ENCODE peak calls at places on chromosome 15, in five cellular contexts. I is H1, E is IMR-90, J is neuronal stem cell, W is trophoblast cell. K is an unnamed sample. For H3K36me3, the result is how much of the 10 kb centered on the place peaks cover.

GRCh38 chr15:67064607-67065530 is 533 bp upstream of the SMAD3 start:
- DNase-seq in I (no peak), E (no peak), J (peak), W (peak), K (peak)

GRCh38 chr15:38308242-38308641 is 55.6 kb downstream of the SPRED1 start:
- DNase-seq in I (no peak), E (no peak), J (no peak), W (no peak), K (no peak)

GRCh38 chr15:95174880-95175279 is 943.5 kb downstream of the MCTP2 start:
- DNase-seq in I (no peak), E (no peak), J (no peak), W (no peak), K (peak)

GRCh38 chr15:95501865-95502264 is 828.6 kb upstream of the NR2F2 start:
- DNase-seq in I (no peak), E (no peak), J (no peak), W (no peak), K (no peak)

GRCh38 chr15:64209680-64210334 is 47.0 kb upstream of the PPIB start:
- DNase-seq in I (no peak), E (peak), J (no peak), W (peak), K (peak)

GRCh38 chr15:68672781-68673205 is 94.0 kb downstream of the CORO2B start:
- DNase-seq in I (no peak), E (peak), J (no peak), W (no peak), K (no peak)

GRCh38 chr15:66178531-66178910 is 75.0 kb downstream of the MEGF11 start:
- DNase-seq in I (peak), E (no peak), J (no peak), W (no peak), K (no peak)

GRCh38 chr15:31442203-31443090 is 115.8 kb downstream of the KLF13 start:
- DNase-seq in I (no peak), E (peak), J (no peak), W (peak), K (peak)

GRCh38 chr15:57320543-57321220 is 55.6 kb upstream of the CGNL1 start:
- DNase-seq in I (no peak), E (peak), J (no peak), W (peak), K (peak)

GRCh38 chr15:26628879-26629529 is 143.9 kb downstream of the GABRB3 start:
- DNase-seq in I (peak), E (peak), J (no peak), W (peak), K (peak)

GRCh38 chr15:74011610-74012009 is 17.1 kb downstream of the PML start:
- DNase-seq in I (no peak), E (peak), J (no peak), W (no peak), K (peak)

GRCh38 chr15:34023932-34024331 is 15.1 kb downstream of the AVEN start:
- DNase-seq in I (no peak), E (peak), J (no peak), W (no peak), K (no peak)

GRCh38 chr15:34223904-34224596 is 766 bp upstream of the EMC4 start:
- DNase-seq in I (no peak), E (peak), J (no peak), W (peak), K (no peak)

GRCh38 chr15:64149424-64150235 is 1.9 kb upstream of the SNX22 start:
- DNase-seq in I (no peak), E (no peak), J (no peak), W (peak), K (peak)

GRCh38 chr15:32767236-32767635 is 49.4 kb downstream of the GREM1 start:
- DNase-seq in I (no peak), E (peak), J (no peak), W (no peak), K (no peak)

GRCh38 chr15:69141286-69141701 is 19.1 kb upstream of the GLCE start:
- DNase-seq in I (no peak), E (peak), J (no peak), W (no peak), K (peak)

GRCh38 chr15:79090487-79091203 is at the start of gene RASGRF1:
- DNase-seq in I (no peak), E (no peak), J (peak), W (peak), K (peak)

GRCh38 chr15:36612063-36612788 is 32.8 kb downstream of the CDIN1 start:
- DNase-seq in I (no peak), E (peak), J (no peak), W (peak), K (peak)

GRCh38 chr15:100049483-100049882 is 292.3 kb downstream of the ADAMTS17 start:
- DNase-seq in I (no peak), E (no peak), J (no peak), W (no peak), K (no peak)

GRCh38 chr15:38440353-38441129 is 13.4 kb upstream of the FAM98B start:
- DNase-seq in I (peak), E (peak), J (peak), W (peak), K (peak)

GRCh38 chr15:93486407-93487117 is 397.6 kb upstream of the RGMA start:
- DNase-seq in I (no peak), E (no peak), J (no peak), W (no peak), K (no peak)

GRCh38 chr15:73617910-73618309 is 15.3 kb downstream of the NPTN start:
- DNase-seq in I (no peak), E (no peak), J (no peak), W (no peak), K (no peak)

GRCh38 chr15:49621327-49622210 is 721 bp downstream of the DTWD1 start:
- DNase-seq in I (no peak), E (no peak), J (no peak), W (no peak), K (peak)

GRCh38 chr15:36585774-36586173 is 6.3 kb downstream of the CDIN1 start:
- DNase-seq in I (no peak), E (no peak), J (no peak), W (peak), K (no peak)

GRCh38 chr15:100207053-100207452 is 134.7 kb downstream of the ADAMTS17 start:
- DNase-seq in I (no peak), E (no peak), J (no peak), W (peak), K (no peak)

GRCh38 chr15:92452143-92452542 is 58.5 kb downstream of the ST8SIA2 start:
- DNase-seq in I (no peak), E (no peak), J (no peak), W (no peak), K (no peak)

GRCh38 chr15:101472033-101472432 is 17.5 kb downstream of the PCSK6 start:
- DNase-seq in I (no peak), E (no peak), J (no peak), W (no peak), K (no peak)

GRCh38 chr15:96296264-96296663 is 34.2 kb upstream of the NR2F2 start:
- DNase-seq in I (no peak), E (peak), J (no peak), W (no peak), K (peak)

GRCh38 chr15:34795267-34796081 is at the start of gene ACTC1:
- DNase-seq in I (peak), E (peak), J (peak), W (peak), K (peak)

GRCh38 chr15:75153084-75153483 is 48.6 kb upstream of the C15orf39 start:
- DNase-seq in I (no peak), E (peak), J (no peak), W (no peak), K (peak)

GRCh38 chr15:31179683-31180082 is 78.2 kb upstream of the TRPM1 start:
- DNase-seq in I (no peak), E (no peak), J (no peak), W (no peak), K (no peak)

GRCh38 chr15:66647358-66647757 is 54.7 kb upstream of the SMAD6 start:
- DNase-seq in I (no peak), E (no peak), J (no peak), W (no peak), K (no peak)

GRCh38 chr15:66253643-66254363 is at the start of gene MEGF11:
- DNase-seq in I (no peak), E (peak), J (no peak), W (peak), K (peak)

GRCh38 chr15:43792761-43793493 is 807 bp downstream of the SERF2 start:
- DNase-seq in I (no peak), E (peak), J (peak), W (peak), K (peak)
- H4K91ac ChIP-seq in I (peak), E (peak), J (no peak), W (peak), K (peak)

GRCh38 chr15:88987951-88988671 is 74.9 kb upstream of the MFGE8 start:
- DNase-seq in I (no peak), E (peak), J (no peak), W (no peak), K (no peak)
- H2BK5ac ChIP-seq in I (peak), E (peak), J (peak), W (peak), K (peak)

DNA sequence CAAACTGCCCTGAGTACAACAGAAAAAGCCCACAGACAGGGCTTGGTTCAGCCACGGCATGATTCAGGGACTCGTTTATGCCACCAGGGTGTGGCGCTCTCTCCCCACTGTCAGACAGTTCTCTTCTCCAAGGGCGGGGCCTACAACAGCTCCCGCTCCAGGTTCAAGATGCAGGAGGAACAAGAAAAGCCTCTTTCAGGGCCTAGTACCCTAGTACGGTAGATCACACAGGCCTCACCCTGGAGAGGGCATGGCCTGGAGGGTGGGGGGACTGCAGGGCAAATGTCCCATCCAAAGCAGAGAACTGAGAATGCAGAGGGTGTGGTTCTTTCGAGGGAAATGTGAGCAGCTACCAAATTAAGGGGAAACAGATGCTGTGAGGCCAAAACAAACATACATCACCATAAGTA is 12.0 kb downstream of the MESD start:
- DNase-seq in I (no peak), E (no peak), J (peak), W (peak), K (peak)
- H3K36me3 ChIP-seq in I (under half), E (under half), J (half or more), W (under half), K (under half)

GRCh38 chr15:52745326-52746161 is 44.6 kb downstream of the ONECUT1 start:
- DNase-seq in I (peak), E (no peak), J (no peak), W (no peak), K (no peak)
- H4K91ac ChIP-seq in I (peak), E (no peak), J (no peak), W (no peak), K (no peak)

DNA sequence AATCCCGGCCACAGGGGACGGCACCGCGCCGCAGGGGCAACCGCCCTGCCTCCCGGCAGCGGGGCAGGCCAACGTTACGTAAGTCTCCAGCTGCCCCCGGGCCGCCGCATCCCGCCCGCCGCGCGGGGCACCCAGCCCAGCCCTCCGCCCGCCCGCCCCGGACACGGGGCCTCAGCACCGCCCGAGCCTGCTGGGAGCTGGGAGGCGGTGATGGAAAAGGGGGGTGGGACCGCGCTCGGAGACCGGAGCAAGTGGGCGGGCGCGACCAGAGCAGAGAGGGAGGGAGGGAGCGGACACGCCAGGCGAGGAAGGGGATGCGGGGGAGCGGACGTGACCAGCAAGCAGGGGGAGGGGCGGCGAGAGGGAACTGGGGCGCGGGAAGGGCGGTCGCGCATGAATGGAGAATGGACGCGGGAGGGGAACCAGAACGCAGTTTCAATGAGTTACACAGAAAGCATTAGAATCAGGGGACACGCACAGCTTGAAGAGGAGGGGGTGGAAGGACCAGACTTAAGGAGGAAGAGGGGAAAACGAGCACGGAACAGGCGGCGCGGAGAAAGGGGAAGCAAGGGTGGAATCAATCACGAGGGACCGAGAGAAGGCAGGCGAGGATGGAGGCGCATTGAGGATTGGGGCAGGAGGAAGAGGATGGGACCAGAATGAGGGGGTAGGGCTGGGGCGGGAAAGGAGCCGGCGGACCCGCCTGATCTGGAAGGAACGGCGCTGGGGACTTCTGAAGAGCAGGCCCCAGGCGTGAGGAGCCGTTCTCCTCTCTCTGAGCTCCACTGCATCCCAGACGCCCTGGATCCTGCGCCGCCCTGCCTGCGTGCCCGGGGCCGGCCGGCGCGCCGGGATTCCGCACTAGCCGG is 559 bp downstream of the PKM start:
- DNase-seq in I (peak), E (peak), J (peak), W (peak), K (peak)
- H2BK5ac ChIP-seq in I (peak), E (peak), J (peak), W (peak), K (peak)

GRCh38 chr15:84621358-84621979 is 20.7 kb downstream of the ZSCAN2 start:
- DNase-seq in I (no peak), E (no peak), J (no peak), W (no peak), K (no peak)

GRCh38 chr15:84620626-84621025 is 19.8 kb downstream of the ZSCAN2 start:
- DNase-seq in I (no peak), E (no peak), J (no peak), W (no peak), K (no peak)

GRCh38 chr15:84611631-84612030 is 10.8 kb downstream of the ZSCAN2 start:
- DNase-seq in I (no peak), E (peak), J (no peak), W (no peak), K (no peak)

GRCh38 chr15:84616235-84616634 is 15.4 kb downstream of the ZSCAN2 start:
- DNase-seq in I (no peak), E (no peak), J (no peak), W (no peak), K (no peak)
- H3K36me3 ChIP-seq in I (under half), E (under half), J (under half), W (under half), K (under half)

GRCh38 chr15:77527831-77528231 is 104.9 kb downstream of the LINGO1 start:
- DNase-seq in I (no peak), E (no peak), J (no peak), W (peak), K (peak)
- H4K91ac ChIP-seq in I (peak), E (peak), J (no peak), W (peak), K (peak)

DNA sequence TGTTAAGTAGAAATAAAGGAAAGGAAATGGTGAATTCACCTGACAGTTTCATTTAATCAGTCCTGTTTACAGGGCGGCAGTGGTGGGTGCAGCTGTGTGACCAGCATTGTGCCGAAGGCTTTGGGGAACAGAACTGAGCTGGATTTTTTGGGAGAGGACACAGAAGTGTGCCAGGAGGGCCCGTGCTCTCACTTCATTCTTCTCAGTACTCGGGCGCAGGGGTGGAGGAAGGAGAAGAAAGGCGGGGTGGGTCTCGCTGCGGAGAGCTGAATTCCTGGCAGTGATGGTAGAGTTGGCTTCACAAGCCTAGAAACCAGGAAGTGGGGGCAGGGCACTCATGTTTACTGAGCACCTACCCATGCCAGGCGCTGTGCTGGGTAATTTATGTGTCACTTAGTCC is 64.6 kb downstream of the CRTC3 start:
- DNase-seq in I (no peak), E (no peak), J (no peak), W (no peak), K (no peak)
- H2BK5ac ChIP-seq in I (no peak), E (peak), J (no peak), W (no peak), K (no peak)

DNA sequence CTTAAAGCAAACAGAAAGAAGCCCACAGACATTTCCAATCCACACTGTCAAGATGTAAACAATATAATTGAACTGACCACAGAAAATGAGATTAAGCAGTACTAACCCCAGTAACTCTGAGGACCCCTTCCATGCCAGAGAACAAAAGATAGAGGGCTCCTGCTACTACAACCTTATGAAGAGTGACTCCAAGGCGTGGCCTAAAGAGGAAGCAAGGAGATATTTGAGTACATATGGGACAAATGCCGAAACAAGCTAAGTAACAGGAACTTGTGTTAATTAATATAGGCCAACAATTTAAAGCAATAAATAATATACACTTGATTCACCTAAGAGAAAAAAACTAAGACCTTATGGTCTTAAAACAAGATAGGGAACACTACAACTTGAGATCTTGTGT is 25.0 kb upstream of the VPS39 start:
- DNase-seq in I (no peak), E (no peak), J (no peak), W (no peak), K (no peak)
- H3K36me3 ChIP-seq in I (under half), E (under half), J (half or more), W (under half), K (under half)

GRCh38 chr15:39580117-39580629 is 706 bp upstream of the THBS1 start:
- DNase-seq in I (peak), E (peak), J (peak), W (peak), K (peak)
- H4K91ac ChIP-seq in I (no peak), E (peak), J (no peak), W (peak), K (peak)